ENCODE peak calls at places on chromosomes 6 and 20, in nine cellular contexts. S is C1 segment of cervical spinal cord; C is cardiac muscle cell; E is activated CD8-positive, alpha-beta memory T cell treated with anti-CD3 and anti-CD28 coated beads, Interleukin-2, amount 50 U/mL, for 4 hours; W is activated CD4-positive, alpha-beta memory T cell treated with anti-CD3 and anti-CD28 coated beads, Interleukin-2, amount 10 ng/mL, durations not matched to agents 7 days and 5 days; H is GM13976; D is occipital lobe; P is activated gamma-delta T cell; Z is HT1080. O is an unnamed sample.

GRCh38 chr20:41534842-41535241 is 83.3 kb downstream of the CHD6 start:
- DNase-seq in E (no peak), P (no peak), S (no peak), C (peak), W (no peak), Z (no peak), H (no peak), D (no peak), O (no peak)

GRCh38 chr6:87346700-87347099 is 2.1 kb downstream of the C6orf163 start:
- DNase-seq in H (no peak), S (no peak), E (no peak), C (no peak), W (no peak), P (no peak), Z (no peak), D (no peak), O (no peak)

GRCh38 chr6:154197176-154197850 is 158.3 kb downstream of the OPRM1 start:
- DNase-seq in C (peak), S (no peak), W (no peak), Z (peak), H (no peak), P (no peak), E (no peak), D (no peak), O (no peak)

GRCh38 chr6:165403006-165403405 is 93.6 kb upstream of the C6orf118 start:
- DNase-seq in Z (no peak), P (no peak), S (no peak), H (no peak), C (no peak), W (no peak), D (no peak), E (no peak), O (no peak)

GRCh38 chr6:114272582-114272981 is 70.2 kb downstream of the HS3ST5 start:
- DNase-seq in E (no peak), S (no peak), D (no peak), P (no peak), C (no peak), H (no peak), Z (no peak), W (no peak), O (no peak)

GRCh38 chr20:51444922-51445438 is 97.5 kb downstream of the NFATC2 start:
- DNase-seq in W (no peak), S (no peak), D (no peak), P (no peak), H (no peak), Z (no peak), C (no peak), E (no peak), O (no peak)

GRCh38 chr6:72826033-72826432 is 204.2 kb downstream of the KCNQ5 start:
- DNase-seq in S (no peak), D (no peak), Z (peak), E (no peak), W (no peak), C (peak), H (no peak), P (no peak), O (no peak)

GRCh38 chr6:111775145-111775936 is 97.9 kb downstream of the FYN start:
- DNase-seq in H (no peak), P (no peak), S (no peak), D (no peak), C (peak), W (no peak), E (no peak), Z (no peak), O (no peak)

GRCh38 chr6:29509239-29509638 is 21.5 kb upstream of the MAS1L start:
- DNase-seq in P (no peak), H (peak), S (no peak), E (no peak), C (no peak), W (no peak), D (no peak), Z (no peak), O (peak)

GRCh38 chr6:161401910-161402309 is 128.0 kb upstream of the AGPAT4 start:
- DNase-seq in Z (no peak), H (no peak), C (no peak), D (no peak), E (no peak), P (no peak), W (no peak), S (no peak), O (no peak)

GRCh38 chr6:106194949-106195919 is 109.1 kb downstream of the PRDM1 start:
- DNase-seq in C (peak), D (no peak), S (no peak), W (no peak), P (no peak), E (no peak), Z (peak), H (no peak), O (no peak)

GRCh38 chr20:51541189-51542032 is 1.1 kb downstream of the NFATC2 start:
- DNase-seq in C (peak), H (peak), D (no peak), P (peak), S (peak), E (peak), Z (no peak), W (peak), O (peak)

GRCh38 chr6:38524436-38525145 is 115.1 kb downstream of the BTBD9 start:
- DNase-seq in C (no peak), S (no peak), P (no peak), Z (no peak), D (no peak), E (no peak), W (no peak), H (no peak), O (no peak)

GRCh38 chr6:10555625-10556309 is 34.6 kb downstream of the GCNT2 start:
- DNase-seq in W (no peak), H (no peak), P (no peak), D (peak), Z (peak), C (peak), S (peak), E (no peak), O (peak)

GRCh38 chr6:131914967-131915751 is 36.0 kb downstream of the CCN2 start:
- DNase-seq in S (peak), D (peak), Z (peak), E (peak), P (no peak), C (peak), W (peak), H (peak), O (peak)